ENCODE peak calls at places on chromosomes 11 and 22, in four cellular contexts. K, N, G and V are unnamed samples. For H3K36me3, the result is how much of the 10 kb centered on the place peaks cover.

GRCh38 chr11:84437129-84438123 is 1151.3 kb upstream of the CCDC90B start:
- DNase-seq in K (no peak), N (no peak), G (no peak), V (no peak)

GRCh38 chr11:126072141-126072741 is 9.6 kb upstream of the CDON start:
- DNase-seq in K (no peak), N (no peak), G (no peak), V (no peak)

GRCh38 chr11:33375688-33376311 is 118.6 kb downstream of the HIPK3 start:
- DNase-seq in K (no peak), N (no peak), G (no peak), V (no peak)

GRCh38 chr22:46753761-46754109 is 8.7 kb upstream of the TBC1D22A start:
- DNase-seq in K (no peak), N (no peak), G (no peak), V (no peak)

GRCh38 chr22:28923826-28924732 is 40.7 kb downstream of the ZNRF3 start:
- DNase-seq in K (no peak), N (no peak), G (no peak), V (peak)

GRCh38 chr11:75162954-75163353 is 12.0 kb downstream of the SLCO2B1 start:
- DNase-seq in K (no peak), N (no peak), G (no peak), V (no peak)

GRCh38 chr11:100918551-100919500 is 210.8 kb downstream of the PGR start:
- DNase-seq in K (no peak), N (no peak), G (no peak), V (peak)

GRCh38 chr11:69212121-69213110 is 56.7 kb downstream of the SMIM38 start:
- DNase-seq in K (no peak), N (no peak), G (peak), V (no peak)

GRCh38 chr22:23774922-23775436 is 2.3 kb downstream of the MMP11 start:
- DNase-seq in K (no peak), N (no peak), G (no peak), V (no peak)

GRCh38 chr11:47980093-47980906 is at the start of gene PTPRJ:
- DNase-seq in K (peak), N (no peak), G (peak), V (peak)

GRCh38 chr11:14626650-14627049 is 17.0 kb upstream of the PDE3B start:
- DNase-seq in K (no peak), N (no peak), G (no peak), V (no peak)

GRCh38 chr11:134266841-134267251 is 9.3 kb upstream of the GLB1L3 start:
- DNase-seq in K (no peak), N (no peak), G (no peak), V (peak)

GRCh38 chr22:27885977-27886842 is 32.8 kb downstream of the PITPNB start:
- DNase-seq in K (peak), N (peak), G (no peak), V (peak)

GRCh38 chr11:119486691-119487259 is 63.8 kb upstream of the THY1 start:
- DNase-seq in K (peak), N (no peak), G (peak), V (no peak)

GRCh38 chr11:69468911-69469885 is 12.3 kb upstream of the LINC01488 start:
- DNase-seq in K (no peak), N (no peak), G (no peak), V (no peak)

GRCh38 chr11:124086447-124086846 is 28.8 kb upstream of the VWA5A start:
- DNase-seq in K (no peak), N (no peak), G (no peak), V (no peak)

GRCh38 chr11:132349806-132350733 is 979.7 kb downstream of the NTM start:
- DNase-seq in K (no peak), N (no peak), G (no peak), V (no peak)

GRCh38 chr11:129209891-129210830 is 18.0 kb upstream of the ARHGAP32 start:
- DNase-seq in K (no peak), N (no peak), G (no peak), V (no peak)

GRCh38 chr11:64251722-64251985 is 324 bp downstream of the PLCB3 start:
- DNase-seq in K (no peak), N (no peak), G (no peak), V (no peak)

GRCh38 chr11:75346912-75347647 is 4.4 kb downstream of the ARRB1 start:
- DNase-seq in K (no peak), N (no peak), G (peak), V (peak)

GRCh38 chr11:87454246-87454645 is 416.5 kb downstream of the TMEM135 start:
- DNase-seq in K (no peak), N (no peak), G (no peak), V (no peak)

GRCh38 chr11:16049611-16050010 is 306.7 kb downstream of the SOX6 start:
- DNase-seq in K (no peak), N (no peak), G (no peak), V (no peak)

GRCh38 chr11:78380615-78381029 is 37.0 kb downstream of the GAB2 start:
- DNase-seq in K (no peak), N (no peak), G (no peak), V (no peak)

GRCh38 chr11:32893947-32894827 is 1.6 kb downstream of the QSER1 start:
- DNase-seq in K (no peak), N (peak), G (no peak), V (no peak)

GRCh38 chr11:120343429-120343828 is 7.2 kb downstream of the ARHGEF12 start:
- DNase-seq in K (no peak), N (no peak), G (no peak), V (no peak)

DNA sequence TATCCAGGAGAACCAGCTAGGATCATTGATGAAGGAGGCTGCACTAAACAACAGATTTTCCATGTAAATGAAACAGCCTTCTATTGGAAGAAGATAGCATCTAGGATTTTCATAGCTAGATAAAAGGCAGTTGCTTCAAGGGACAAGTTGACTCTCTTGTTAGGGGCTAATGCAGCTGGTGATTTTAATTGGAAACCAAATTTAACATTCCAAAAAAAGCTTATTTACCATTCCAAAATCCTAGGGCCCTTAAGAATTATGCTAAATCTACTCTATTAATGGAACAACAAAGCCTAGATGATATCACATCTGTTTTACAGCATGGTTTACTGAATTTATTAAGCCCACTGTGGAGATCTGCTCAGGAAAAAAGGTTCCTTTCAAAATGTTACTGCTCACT is 66.5 kb upstream of the GRK2 start:
- DNase-seq in K (no peak), N (no peak), G (no peak), V (no peak)
- H3K36me3 ChIP-seq in K (under half), N (under half), G (under half), V (under half)

DNA sequence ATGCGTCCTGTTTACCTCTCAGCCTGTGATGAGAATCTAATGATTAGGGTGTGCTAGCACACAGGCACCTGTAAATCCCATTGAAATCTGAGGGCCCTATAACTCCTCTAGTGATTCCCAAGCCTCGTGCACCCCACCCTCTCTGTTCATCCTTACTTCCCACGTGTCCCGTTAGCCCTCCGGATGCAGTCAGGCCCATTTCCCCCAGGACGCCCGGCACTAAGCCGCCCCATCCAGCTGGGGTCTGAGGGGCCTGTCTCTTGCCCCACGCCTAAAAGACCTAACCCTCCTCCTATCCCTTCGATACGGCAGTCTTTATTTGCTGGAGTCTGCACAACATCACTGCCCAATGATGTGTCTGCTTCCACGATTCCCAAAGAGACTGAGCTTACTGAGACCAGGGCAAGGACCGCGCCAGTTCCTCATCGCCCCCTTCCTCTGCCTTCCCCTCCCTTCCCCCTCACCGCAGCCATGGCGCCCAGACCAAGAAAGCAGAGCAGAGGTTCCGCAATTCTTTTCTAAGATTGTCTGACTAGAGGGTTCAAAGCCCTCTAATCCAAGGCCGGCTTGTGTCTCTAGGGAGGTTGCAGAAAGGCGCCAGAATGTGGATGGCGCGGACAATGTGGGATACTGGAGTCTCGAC is 1.0 kb upstream of the FADS2 start:
- DNase-seq in K (no peak), N (no peak), G (no peak), V (peak)
- H3K4me3 ChIP-seq in K (peak), N (peak), G (peak), V (peak)

GRCh38 chr11:118001494-118001971 is 15.3 kb downstream of the IL10RA start:
- DNase-seq in K (no peak), N (no peak), G (no peak), V (no peak)

GRCh38 chr11:118002010-118002540 is 15.9 kb downstream of the IL10RA start:
- DNase-seq in K (no peak), N (no peak), G (no peak), V (no peak)

GRCh38 chr11:118003456-118003855 is 17.3 kb downstream of the IL10RA start:
- DNase-seq in K (no peak), N (no peak), G (no peak), V (no peak)

GRCh38 chr11:118002541-118003019 is 16.4 kb downstream of the IL10RA start:
- DNase-seq in K (no peak), N (no peak), G (no peak), V (peak)

DNA sequence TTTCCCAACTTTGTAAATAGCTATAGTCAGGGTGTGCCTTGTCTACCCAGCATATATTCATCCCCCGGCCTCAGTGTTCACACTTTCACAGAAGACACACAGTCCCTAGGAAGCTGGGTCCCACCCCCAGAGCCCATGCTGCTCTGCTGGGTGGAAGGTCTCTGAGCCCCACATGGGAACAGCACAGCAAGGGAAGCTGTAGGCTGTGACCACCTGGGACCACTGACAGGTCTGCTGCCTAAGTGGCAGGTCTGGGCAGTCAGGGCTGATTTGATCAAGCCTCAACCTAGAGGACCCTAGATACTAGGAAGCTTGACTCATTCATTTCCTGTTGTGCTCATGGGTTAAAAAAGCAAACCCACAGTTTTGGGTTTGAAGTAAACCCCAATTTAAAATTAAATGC is 16.8 kb downstream of the IL10RA start:
- DNase-seq in K (peak), N (no peak), G (no peak), V (no peak)
- H3K36me3 ChIP-seq in K (under half), N (under half), G (under half), V (under half)

GRCh38 chr11:117528061-117528780 is 200.6 kb downstream of the CEP164 start:
- DNase-seq in K (no peak), N (no peak), G (no peak), V (no peak)
- H3K4me3 ChIP-seq in K (no peak), N (no peak), G (no peak), V (no peak)

GRCh38 chr22:30580896-30581295 is 6.4 kb upstream of the GAL3ST1 start:
- DNase-seq in K (no peak), N (no peak), G (no peak), V (no peak)
- H3K36me3 ChIP-seq in K (half or more), N (under half), G (half or more), V (half or more)

GRCh38 chr22:35663371-35663770 is 15.1 kb downstream of the APOL6 start:
- DNase-seq in K (no peak), N (no peak), G (no peak), V (no peak)
- H3K4me3 ChIP-seq in K (no peak), N (no peak), G (peak), V (no peak)